ENCODE peak calls at places on chromosomes 13 and 19, in four cellular contexts. M is stomach, C is lung, E is ascending aorta. Z is an unnamed sample.

GRCh38 chr13:39910833-39911232 is 255.4 kb downstream of the COG6 start:
- DNase-seq in M (no peak), C (no peak), E (no peak), Z (no peak)

GRCh38 chr13:113420833-113421600 is 32.3 kb downstream of the ADPRHL1 start:
- DNase-seq in M (no peak), C (no peak), E (no peak), Z (no peak)

GRCh38 chr13:99310382-99311031 is 3.3 kb upstream of the GPR183 start:
- DNase-seq in M (no peak), C (no peak), E (no peak), Z (no peak)

GRCh38 chr19:48135411-48135810 is 24.8 kb upstream of the PLA2G4C start:
- DNase-seq in M (no peak), C (no peak), E (no peak), Z (no peak)

GRCh38 chr13:113802090-113802531 is 43.1 kb downstream of the TMEM255B start:
- DNase-seq in M (no peak), C (peak), E (no peak), Z (peak)

GRCh38 chr13:22828081-22828480 is 352.7 kb upstream of the SGCG start:
- DNase-seq in M (no peak), C (no peak), E (no peak), Z (peak)

GRCh38 chr19:16247353-16248182 is 49.9 kb downstream of the AP1M1 start:
- DNase-seq in M (peak), C (peak), E (peak), Z (peak)

GRCh38 chr13:98222081-98222554 is 45.0 kb upstream of the RNF113B start:
- DNase-seq in M (peak), C (no peak), E (no peak), Z (no peak)

GRCh38 chr19:7819337-7819736 is 10.7 kb upstream of the EVI5L start:
- DNase-seq in M (no peak), C (no peak), E (no peak), Z (no peak)

GRCh38 chr19:41548954-41549688 is 26.8 kb upstream of the CEACAM21 start:
- DNase-seq in M (peak), C (no peak), E (no peak), Z (no peak)

GRCh38 chr13:78258304-78258703 is 339.7 kb upstream of the EDNRB start:
- DNase-seq in M (no peak), C (no peak), E (no peak), Z (no peak)

GRCh38 chr19:9171393-9171991 is 7.3 kb upstream of the OR7D2 start:
- DNase-seq in M (no peak), C (no peak), E (no peak), Z (no peak)

GRCh38 chr13:43269037-43269476 is 245.7 kb downstream of the DNAJC15 start:
- DNase-seq in M (peak), C (peak), E (no peak), Z (peak)

GRCh38 chr13:33123066-33123940 is 107.1 kb downstream of the KL start:
- DNase-seq in M (no peak), C (no peak), E (peak), Z (no peak)

GRCh38 chr19:55340784-55341147 is 1.1 kb downstream of the KMT5C start:
- DNase-seq in M (no peak), C (no peak), E (no peak), Z (no peak)

GRCh38 chr19:54114340-54114826 is 1.1 kb downstream of the TFPT start:
- DNase-seq in M (peak), C (peak), E (no peak), Z (no peak)

GRCh38 chr19:55479451-55480230 is 3.2 kb downstream of the ZNF628 start:
- DNase-seq in M (no peak), C (no peak), E (no peak), Z (no peak)

GRCh38 chr19:49968279-49968922 is 7.4 kb upstream of the SIGLEC11 start:
- DNase-seq in M (no peak), C (no peak), E (no peak), Z (no peak)

GRCh38 chr13:43023244-43023931 is at the start of gene DNAJC15:
- DNase-seq in M (peak), C (peak), E (peak), Z (no peak)

GRCh38 chr13:45269204-45269603 is 68.4 kb upstream of the KCTD4 start:
- DNase-seq in M (no peak), C (no peak), E (no peak), Z (no peak)

GRCh38 chr19:49441210-49441959 is at the start of gene SLC17A7:
- DNase-seq in M (no peak), C (no peak), E (no peak), Z (no peak)

GRCh38 chr13:30796833-30797601 is 61.7 kb downstream of the ALOX5AP start:
- DNase-seq in M (no peak), C (no peak), E (no peak), Z (no peak)

GRCh38 chr19:33634361-33635091 is 12.8 kb downstream of the CHST8 start:
- DNase-seq in M (no peak), C (no peak), E (no peak), Z (no peak)

GRCh38 chr19:17359905-17360800 is 17.0 kb downstream of the PLVAP start:
- DNase-seq in M (no peak), C (no peak), E (no peak), Z (no peak)

GRCh38 chr19:12757544-12758274 is 6.1 kb downstream of the BEST2 start:
- DNase-seq in M (peak), C (peak), E (no peak), Z (no peak)

GRCh38 chr13:27018230-27018875 is 153.3 kb downstream of the USP12 start:
- DNase-seq in M (peak), C (no peak), E (no peak), Z (no peak)

GRCh38 chr13:112725346-112726017 is 35.6 kb downstream of the ATP11A start:
- DNase-seq in M (no peak), C (no peak), E (no peak), Z (peak)

GRCh38 chr13:50979187-50979586 is 69.6 kb downstream of the RNASEH2B start:
- DNase-seq in M (no peak), C (no peak), E (no peak), Z (no peak)

DNA sequence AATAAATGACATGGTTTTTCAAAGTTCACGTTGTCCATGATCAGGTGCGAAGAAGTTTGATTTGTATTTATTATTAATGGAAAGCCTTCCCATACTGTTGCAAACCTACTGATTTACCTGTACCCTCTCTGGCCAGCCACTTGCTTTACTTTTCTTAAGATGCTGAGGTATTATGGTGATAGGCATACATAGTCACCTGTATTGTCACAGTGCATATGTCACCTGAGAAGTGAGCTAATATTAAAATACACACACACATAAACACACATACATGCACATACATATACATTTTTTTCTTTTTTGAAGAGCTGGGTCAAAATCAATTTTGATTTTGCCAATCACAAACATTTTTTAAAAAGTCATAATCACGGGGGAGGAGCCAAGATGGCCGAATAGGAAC is 72.1 kb downstream of the RNASEH2B start:
- DNase-seq in M (no peak), C (no peak), E (no peak), Z (no peak)
- H3K4me3 ChIP-seq in M (peak), C (no peak), E (no peak), Z (no peak)

GRCh38 chr19:3056454-3057016 is 5.8 kb downstream of the TLE5 start:
- DNase-seq in M (no peak), C (no peak), E (no peak), Z (no peak)
- H3K4me3 ChIP-seq in M (no peak), C (no peak), E (no peak), Z (no peak)

GRCh38 chr19:18684642-18684993 is 1.1 kb downstream of the CRTC1 start:
- DNase-seq in M (no peak), C (no peak), E (no peak), Z (no peak)
- H3K4me3 ChIP-seq in M (peak), C (no peak), E (no peak), Z (no peak)

GRCh38 chr19:32373614-32374295 is 28.3 kb downstream of the ZNF507 start:
- DNase-seq in M (peak), C (peak), E (no peak), Z (peak)
- H3K4me3 ChIP-seq in M (no peak), C (no peak), E (no peak), Z (no peak)

GRCh38 chr13:107222619-107223018 is 654.7 kb upstream of the ARGLU1 start:
- DNase-seq in M (no peak), C (no peak), E (no peak), Z (no peak)
- H3K4me3 ChIP-seq in M (no peak), C (no peak), E (no peak), Z (no peak)

DNA sequence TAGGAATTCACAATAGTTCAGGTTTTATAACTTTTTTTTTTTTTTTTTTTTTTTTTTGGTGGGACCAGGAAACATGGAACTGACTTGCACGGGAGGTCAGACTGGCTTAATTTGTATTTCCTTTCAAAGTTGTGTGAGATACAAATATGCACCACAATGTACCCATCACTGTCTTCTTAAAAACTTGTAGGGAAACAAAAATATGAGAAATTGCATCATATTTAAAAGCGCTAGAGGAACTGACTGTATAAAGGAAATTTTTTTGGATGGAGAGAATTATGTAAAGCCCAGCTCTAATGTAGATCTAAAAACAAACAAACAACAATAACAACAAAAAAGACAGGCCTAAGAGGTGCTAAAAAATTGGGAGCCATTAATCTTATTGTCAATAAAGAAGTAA is 246.5 kb downstream of the DCT start:
- DNase-seq in M (no peak), C (no peak), E (no peak), Z (no peak)
- H3K4me3 ChIP-seq in M (no peak), C (no peak), E (no peak), Z (no peak)

Z was measured in kidney epithelial cell.